ENCODE peak calls at places on chromosomes 16 and 17, in four cellular contexts. G, V, S and H are unnamed samples.

GRCh38 chr17:60969500-60970037 is 291.9 kb downstream of the BCAS3 start:
- DNase-seq in G (no peak), V (no peak), S (no peak), H (no peak)

GRCh38 chr16:29745853-29746345 is at the start of gene C16orf54:
- DNase-seq in G (no peak), V (peak), S (no peak), H (no peak)

GRCh38 chr17:74213897-74214386 is 571 bp downstream of the TTYH2 start:
- DNase-seq in G (no peak), V (peak), S (no peak), H (no peak)

GRCh38 chr16:78789556-78789955 is 690.1 kb downstream of the WWOX start:
- DNase-seq in G (no peak), V (no peak), S (no peak), H (no peak)

GRCh38 chr17:38464723-38465419 is 36.6 kb downstream of the ARHGAP23 start:
- DNase-seq in G (no peak), V (no peak), S (peak), H (no peak)

GRCh38 chr17:64125937-64126336 is 4.0 kb downstream of the ERN1 start:
- DNase-seq in G (no peak), V (no peak), S (no peak), H (no peak)

GRCh38 chr17:48612456-48612853 is 1.6 kb upstream of the HOXB7 start:
- DNase-seq in G (no peak), V (no peak), S (peak), H (no peak)

GRCh38 chr17:47135235-47135634 is 53.9 kb downstream of the CDC27 start:
- DNase-seq in G (no peak), V (no peak), S (no peak), H (no peak)

GRCh38 chr17:3804503-3804931 is 3.5 kb upstream of the ITGAE start:
- DNase-seq in G (no peak), V (no peak), S (peak), H (no peak)

GRCh38 chr16:71778780-71779179 is 29.9 kb downstream of the AP1G1 start:
- DNase-seq in G (no peak), V (no peak), S (no peak), H (no peak)

GRCh38 chr16:30715777-30716445 is 16.9 kb downstream of the SRCAP start:
- DNase-seq in G (no peak), V (no peak), S (peak), H (no peak)

GRCh38 chr17:71667661-71668060 is 453.2 kb upstream of the SOX9 start:
- DNase-seq in G (no peak), V (no peak), S (no peak), H (no peak)

GRCh38 chr17:12522743-12523181 is 142.9 kb upstream of the MYOCD start:
- DNase-seq in G (no peak), V (no peak), S (peak), H (peak)

GRCh38 chr17:81579298-81579697 is 27.1 kb upstream of the FAAP100 start:
- DNase-seq in G (peak), V (no peak), S (no peak), H (no peak)

GRCh38 chr17:81579821-81580321 is 27.7 kb upstream of the FAAP100 start:
- DNase-seq in G (peak), V (no peak), S (peak), H (no peak)

GRCh38 chr17:81577278-81578000 is 25.3 kb upstream of the FAAP100 start:
- DNase-seq in G (peak), V (no peak), S (no peak), H (no peak)

GRCh38 chr17:81578038-81578441 is 25.9 kb upstream of the FAAP100 start:
- DNase-seq in G (peak), V (no peak), S (peak), H (peak)

DNA sequence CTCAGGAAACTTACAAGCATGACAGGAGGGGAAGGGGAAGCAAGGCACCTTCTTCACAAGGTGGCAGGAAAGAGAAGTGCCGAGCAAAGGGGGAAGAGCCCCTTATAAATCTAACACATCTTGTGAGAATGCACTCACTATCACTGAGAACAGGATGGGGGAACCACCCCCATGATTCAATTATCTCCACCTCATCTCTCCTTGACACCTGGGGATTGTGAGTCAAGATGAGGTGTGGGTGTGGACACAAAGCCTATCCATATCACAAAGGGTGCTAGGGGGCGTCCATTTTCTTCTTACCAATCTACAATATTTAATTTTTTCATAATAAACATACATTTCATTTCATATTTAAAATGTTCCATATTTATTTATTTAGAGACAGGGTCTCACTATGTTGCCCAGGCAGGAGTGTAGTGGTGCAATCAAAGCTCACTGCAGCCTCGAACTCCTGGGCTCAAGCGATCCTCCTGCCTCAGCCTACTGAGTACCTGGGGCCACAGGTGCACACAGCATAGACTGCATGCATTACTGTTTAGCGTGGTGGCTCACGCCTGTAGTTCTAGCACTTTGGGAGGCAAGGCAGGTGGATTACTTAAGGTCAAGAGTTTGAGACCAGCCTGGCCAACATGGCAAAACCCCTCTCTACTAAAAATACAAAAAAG is 26.5 kb upstream of the FAAP100 start:
- DNase-seq in G (no peak), V (no peak), S (no peak), H (no peak)
- H3K56ac ChIP-seq in G (no peak), V (no peak), S (no peak), H (no peak)

GRCh38 chr16:23254338-23254737 is 47.8 kb upstream of the SCNN1B start:
- DNase-seq in G (no peak), V (no peak), S (peak), H (peak)
- H3K56ac ChIP-seq in G (no peak), V (no peak), S (no peak), H (no peak)

DNA sequence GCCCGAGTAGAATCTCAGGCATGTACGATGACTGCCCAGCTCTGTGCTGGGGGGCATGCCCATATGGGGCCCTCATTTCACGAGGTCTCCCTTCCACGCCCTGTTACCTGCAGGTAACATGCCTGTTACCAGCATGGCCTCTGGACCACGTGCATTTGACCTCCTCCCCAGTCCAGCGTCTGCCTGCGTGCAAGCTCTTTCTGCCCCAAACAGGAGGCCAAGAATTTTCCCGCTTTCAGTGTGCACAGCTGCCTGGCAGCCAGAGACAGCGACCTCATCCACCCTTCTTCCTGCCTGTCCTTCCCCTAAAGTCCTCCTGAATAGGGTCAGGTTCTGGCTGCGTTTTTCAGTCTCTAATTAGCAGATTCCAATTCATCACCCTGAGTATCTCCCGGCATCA is 306.5 kb upstream of the ZFHX3 start:
- DNase-seq in G (no peak), V (no peak), S (no peak), H (no peak)
- H3K56ac ChIP-seq in G (no peak), V (no peak), S (no peak), H (no peak)

GRCh38 chr17:50836826-50837225 is 1.4 kb downstream of the WFIKKN2 start:
- DNase-seq in G (peak), V (no peak), S (no peak), H (no peak)
- H3K56ac ChIP-seq in G (no peak), V (no peak), S (no peak), H (no peak)

DNA sequence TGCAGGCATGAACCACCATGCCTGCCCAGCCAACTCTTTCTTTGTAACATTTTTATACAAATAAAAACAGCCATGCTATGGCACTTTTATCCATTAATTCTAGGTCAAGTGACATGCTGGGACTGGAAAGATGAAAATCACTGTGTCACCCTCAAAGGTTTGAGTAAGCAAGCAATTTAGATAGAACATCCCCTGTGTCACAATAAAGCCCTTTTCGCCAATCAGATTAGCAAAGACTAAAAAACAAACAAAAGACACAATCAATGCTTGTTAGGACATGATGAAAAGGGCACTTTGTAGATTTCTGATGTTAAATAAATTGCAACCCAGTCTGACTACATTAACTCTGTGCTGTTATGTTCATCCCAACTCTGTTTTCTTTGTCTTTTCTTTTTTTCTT is 26.4 kb downstream of the CHP2 start:
- DNase-seq in G (no peak), V (no peak), S (no peak), H (no peak)
- H3K56ac ChIP-seq in G (no peak), V (no peak), S (no peak), H (no peak)

DNA sequence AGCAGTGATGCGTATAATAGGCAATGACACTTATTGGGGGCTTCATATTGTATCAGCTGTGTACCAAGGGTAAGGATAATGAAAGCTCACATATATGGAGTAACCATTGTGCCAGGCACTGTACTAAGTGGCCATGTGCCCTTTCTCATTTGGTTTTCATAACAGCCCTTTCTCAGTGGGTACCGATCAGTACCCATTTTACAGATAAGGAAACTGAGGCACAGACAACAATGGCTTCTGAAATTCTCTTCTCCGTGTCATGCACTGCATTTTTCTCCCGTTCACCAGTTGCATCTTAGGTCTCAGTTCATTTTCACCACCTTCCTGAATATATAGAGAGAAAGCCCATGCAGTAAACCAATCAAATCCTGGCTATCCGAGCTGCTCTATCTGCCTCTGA is 216.7 kb upstream of the RBFOX1 start:
- DNase-seq in G (no peak), V (no peak), S (no peak), H (no peak)
- H3K56ac ChIP-seq in G (no peak), V (no peak), S (no peak), H (no peak)

GRCh38 chr17:75433223-75433622 is 23.2 kb upstream of the TMEM94 start:
- DNase-seq in G (no peak), V (no peak), S (no peak), H (no peak)
- H3K56ac ChIP-seq in G (no peak), V (no peak), S (no peak), H (no peak)

GRCh38 chr16:82732461-82732860 is 105.7 kb downstream of the CDH13 start:
- DNase-seq in G (no peak), V (no peak), S (no peak), H (no peak)

GRCh38 chr16:82730901-82731300 is 104.1 kb downstream of the CDH13 start:
- DNase-seq in G (no peak), V (no peak), S (no peak), H (no peak)

GRCh38 chr16:82726306-82726705 is 99.5 kb downstream of the CDH13 start:
- DNase-seq in G (no peak), V (no peak), S (no peak), H (no peak)

DNA sequence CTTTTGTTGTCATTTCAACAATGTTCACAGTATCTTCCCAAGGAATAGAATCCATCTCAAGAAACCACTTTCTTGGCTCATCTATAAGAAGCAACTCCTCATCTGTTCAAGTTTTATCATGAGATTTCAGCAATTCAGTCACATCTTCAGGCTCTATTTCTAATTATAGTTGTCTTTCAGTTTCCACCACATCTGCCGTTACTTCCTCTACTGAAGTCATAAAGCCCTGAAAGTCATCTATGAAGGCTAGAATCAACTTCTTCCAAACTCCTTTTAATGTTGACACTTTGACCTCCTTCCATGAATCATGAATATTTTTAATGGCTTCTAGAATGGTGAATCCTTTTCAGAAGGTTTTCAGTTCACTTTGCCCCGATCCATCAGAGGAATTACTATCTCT is 102.1 kb downstream of the CDH13 start:
- DNase-seq in G (no peak), V (no peak), S (no peak), H (no peak)
- H3K56ac ChIP-seq in G (no peak), V (no peak), S (no peak), H (no peak)

GRCh38 chr16:64096671-64097070 is 1025.2 kb downstream of the CDH11 start:
- DNase-seq in G (no peak), V (no peak), S (no peak), H (no peak)
- H3K56ac ChIP-seq in G (no peak), V (no peak), S (no peak), H (no peak)